ENCODE peak calls at places on chromosomes 3 and 15, in four cellular contexts. One of them, this sample, is unnamed.

GRCh38 chr3:42185044-42185443 is 80.9 kb downstream of the CCK start:
- DNase-seq in stimulated activated CD4-positive, alpha-beta T cell treated with anti-CD3 and anti-CD28 coated beads, Interleukin-2, amount 100 ng/mL, for 48 hours: no peak
- DNase-seq in mucosa of descending colon: no peak
- DNase-seq in fibroblast of the conjunctiva: peak; percentile 33
- DNase-seq in this sample: peak; percentile 54

GRCh38 chr3:105232536-105232935 is 134.2 kb upstream of the ALCAM start:
- DNase-seq in stimulated activated CD4-positive, alpha-beta T cell treated with anti-CD3 and anti-CD28 coated beads, Interleukin-2, amount 100 ng/mL, for 48 hours: no peak
- DNase-seq in mucosa of descending colon: no peak
- DNase-seq in fibroblast of the conjunctiva: no peak
- DNase-seq in this sample: no peak

GRCh38 chr3:46422617-46423016 is 15.6 kb downstream of the CCRL2 start:
- DNase-seq in stimulated activated CD4-positive, alpha-beta T cell treated with anti-CD3 and anti-CD28 coated beads, Interleukin-2, amount 100 ng/mL, for 48 hours: no peak
- DNase-seq in mucosa of descending colon: peak; percentile 62
- DNase-seq in fibroblast of the conjunctiva: no peak
- DNase-seq in this sample: no peak

GRCh38 chr15:65981837-65982696 is 112.8 kb downstream of the RAB11A start:
- DNase-seq in mucosa of descending colon: peak; percentile 70
- DNase-seq in stimulated activated CD4-positive, alpha-beta T cell treated with anti-CD3 and anti-CD28 coated beads, Interleukin-2, amount 100 ng/mL, for 48 hours: peak; percentile 24
- DNase-seq in fibroblast of the conjunctiva: no peak
- DNase-seq in this sample: no peak

GRCh38 chr3:43913036-43913435 is 222.3 kb downstream of the ABHD5 start:
- DNase-seq in fibroblast of the conjunctiva: no peak
- DNase-seq in mucosa of descending colon: no peak
- DNase-seq in stimulated activated CD4-positive, alpha-beta T cell treated with anti-CD3 and anti-CD28 coated beads, Interleukin-2, amount 100 ng/mL, for 48 hours: no peak
- DNase-seq in this sample: no peak

GRCh38 chr3:99741588-99741987 is 76.1 kb upstream of the CMSS1 start:
- DNase-seq in fibroblast of the conjunctiva: no peak
- DNase-seq in stimulated activated CD4-positive, alpha-beta T cell treated with anti-CD3 and anti-CD28 coated beads, Interleukin-2, amount 100 ng/mL, for 48 hours: no peak
- DNase-seq in mucosa of descending colon: no peak
- DNase-seq in this sample: no peak

GRCh38 chr3:60010778-60011177 is 961.0 kb upstream of the CFAP20DC start:
- DNase-seq in fibroblast of the conjunctiva: no peak
- DNase-seq in mucosa of descending colon: no peak
- DNase-seq in stimulated activated CD4-positive, alpha-beta T cell treated with anti-CD3 and anti-CD28 coated beads, Interleukin-2, amount 100 ng/mL, for 48 hours: no peak
- DNase-seq in this sample: no peak

GRCh38 chr3:23796518-23796917 is 9.2 kb upstream of the UBE2E1 start:
- DNase-seq in fibroblast of the conjunctiva: no peak
- DNase-seq in stimulated activated CD4-positive, alpha-beta T cell treated with anti-CD3 and anti-CD28 coated beads, Interleukin-2, amount 100 ng/mL, for 48 hours: no peak
- DNase-seq in mucosa of descending colon: no peak
- DNase-seq in this sample: no peak

GRCh38 chr3:159787794-159788205 is 200.8 kb upstream of the IL12A start:
- DNase-seq in fibroblast of the conjunctiva: no peak
- DNase-seq in mucosa of descending colon: no peak
- DNase-seq in stimulated activated CD4-positive, alpha-beta T cell treated with anti-CD3 and anti-CD28 coated beads, Interleukin-2, amount 100 ng/mL, for 48 hours: no peak
- DNase-seq in this sample: no peak

GRCh38 chr15:91491131-91491950 is 362.2 kb upstream of the SLCO3A1 start:
- DNase-seq in stimulated activated CD4-positive, alpha-beta T cell treated with anti-CD3 and anti-CD28 coated beads, Interleukin-2, amount 100 ng/mL, for 48 hours: no peak
- DNase-seq in fibroblast of the conjunctiva: no peak
- DNase-seq in mucosa of descending colon: no peak
- DNase-seq in this sample: no peak

GRCh38 chr3:107431298-107432012 is 54.2 kb downstream of the CCDC54 start:
- DNase-seq in stimulated activated CD4-positive, alpha-beta T cell treated with anti-CD3 and anti-CD28 coated beads, Interleukin-2, amount 100 ng/mL, for 48 hours: peak; percentile 42
- DNase-seq in mucosa of descending colon: peak; percentile 72
- DNase-seq in fibroblast of the conjunctiva: no peak
- DNase-seq in this sample: peak; percentile 44

GRCh38 chr3:183924956-183925355 is 40.3 kb upstream of the PARL start:
- DNase-seq in mucosa of descending colon: no peak
- DNase-seq in fibroblast of the conjunctiva: peak; percentile 39
- DNase-seq in stimulated activated CD4-positive, alpha-beta T cell treated with anti-CD3 and anti-CD28 coated beads, Interleukin-2, amount 100 ng/mL, for 48 hours: no peak
- DNase-seq in this sample: no peak

GRCh38 chr15:42011074-42011473 is 9.8 kb downstream of the PLA2G4E start:
- DNase-seq in stimulated activated CD4-positive, alpha-beta T cell treated with anti-CD3 and anti-CD28 coated beads, Interleukin-2, amount 100 ng/mL, for 48 hours: no peak
- DNase-seq in mucosa of descending colon: no peak
- DNase-seq in fibroblast of the conjunctiva: no peak
- DNase-seq in this sample: no peak

GRCh38 chr3:77539014-77539413 is 499.1 kb downstream of the ROBO2 start:
- DNase-seq in stimulated activated CD4-positive, alpha-beta T cell treated with anti-CD3 and anti-CD28 coated beads, Interleukin-2, amount 100 ng/mL, for 48 hours: no peak
- DNase-seq in mucosa of descending colon: no peak
- DNase-seq in fibroblast of the conjunctiva: no peak
- DNase-seq in this sample: no peak

GRCh38 chr3:79200456-79200855 is 567.3 kb downstream of the ROBO1 start:
- DNase-seq in stimulated activated CD4-positive, alpha-beta T cell treated with anti-CD3 and anti-CD28 coated beads, Interleukin-2, amount 100 ng/mL, for 48 hours: no peak
- DNase-seq in fibroblast of the conjunctiva: no peak
- DNase-seq in mucosa of descending colon: no peak
- DNase-seq in this sample: no peak

GRCh38 chr3:151675858-151676615 is 57.7 kb upstream of the AADACL2 start:
- DNase-seq in stimulated activated CD4-positive, alpha-beta T cell treated with anti-CD3 and anti-CD28 coated beads, Interleukin-2, amount 100 ng/mL, for 48 hours: no peak
- DNase-seq in mucosa of descending colon: no peak
- DNase-seq in fibroblast of the conjunctiva: no peak
- DNase-seq in this sample: no peak

GRCh38 chr3:167148121-167148520 is 232.0 kb downstream of the ZBBX start:
- DNase-seq in fibroblast of the conjunctiva: no peak
- DNase-seq in stimulated activated CD4-positive, alpha-beta T cell treated with anti-CD3 and anti-CD28 coated beads, Interleukin-2, amount 100 ng/mL, for 48 hours: no peak
- DNase-seq in mucosa of descending colon: no peak
- DNase-seq in this sample: no peak

GRCh38 chr15:77346637-77347036 is 73.3 kb downstream of the PEAK1 start:
- DNase-seq in mucosa of descending colon: no peak
- DNase-seq in stimulated activated CD4-positive, alpha-beta T cell treated with anti-CD3 and anti-CD28 coated beads, Interleukin-2, amount 100 ng/mL, for 48 hours: no peak
- DNase-seq in fibroblast of the conjunctiva: no peak
- DNase-seq in this sample: no peak

GRCh38 chr15:26771917-26772587 is 814 bp downstream of the GABRB3 start:
- DNase-seq in fibroblast of the conjunctiva: no peak
- DNase-seq in mucosa of descending colon: no peak
- DNase-seq in stimulated activated CD4-positive, alpha-beta T cell treated with anti-CD3 and anti-CD28 coated beads, Interleukin-2, amount 100 ng/mL, for 48 hours: no peak
- DNase-seq in this sample: no peak

GRCh38 chr15:33994005-33994615 is 25.8 kb downstream of the CHRM5 start:
- DNase-seq in fibroblast of the conjunctiva: no peak
- DNase-seq in stimulated activated CD4-positive, alpha-beta T cell treated with anti-CD3 and anti-CD28 coated beads, Interleukin-2, amount 100 ng/mL, for 48 hours: no peak
- DNase-seq in mucosa of descending colon: no peak
- DNase-seq in this sample: peak; percentile 2

GRCh38 chr3:33577173-33577572 is 137.0 kb upstream of the UBP1 start:
- DNase-seq in stimulated activated CD4-positive, alpha-beta T cell treated with anti-CD3 and anti-CD28 coated beads, Interleukin-2, amount 100 ng/mL, for 48 hours: no peak
- DNase-seq in fibroblast of the conjunctiva: no peak
- DNase-seq in mucosa of descending colon: no peak
- DNase-seq in this sample: no peak

GRCh38 chr15:87492321-87492720 is 764.2 kb downstream of the NTRK3 start:
- DNase-seq in fibroblast of the conjunctiva: no peak
- DNase-seq in mucosa of descending colon: no peak
- DNase-seq in stimulated activated CD4-positive, alpha-beta T cell treated with anti-CD3 and anti-CD28 coated beads, Interleukin-2, amount 100 ng/mL, for 48 hours: no peak
- DNase-seq in this sample: no peak

GRCh38 chr3:148146947-148147346 is 550.8 kb upstream of the AGTR1 start:
- DNase-seq in fibroblast of the conjunctiva: peak; percentile 33
- DNase-seq in mucosa of descending colon: no peak
- DNase-seq in stimulated activated CD4-positive, alpha-beta T cell treated with anti-CD3 and anti-CD28 coated beads, Interleukin-2, amount 100 ng/mL, for 48 hours: no peak
- DNase-seq in this sample: peak; percentile 43

GRCh38 chr3:14296352-14296751 is 106.1 kb upstream of the SLC6A6 start:
- DNase-seq in fibroblast of the conjunctiva: no peak
- DNase-seq in stimulated activated CD4-positive, alpha-beta T cell treated with anti-CD3 and anti-CD28 coated beads, Interleukin-2, amount 100 ng/mL, for 48 hours: no peak
- DNase-seq in mucosa of descending colon: no peak
- DNase-seq in this sample: no peak

GRCh38 chr3:183317271-183317670 is 64.2 kb downstream of the B3GNT5 start:
- DNase-seq in stimulated activated CD4-positive, alpha-beta T cell treated with anti-CD3 and anti-CD28 coated beads, Interleukin-2, amount 100 ng/mL, for 48 hours: no peak
- DNase-seq in mucosa of descending colon: no peak
- DNase-seq in fibroblast of the conjunctiva: no peak
- DNase-seq in this sample: no peak

GRCh38 chr3:194852836-194853508 is 167.3 kb downstream of the FAM43A start:
- DNase-seq in fibroblast of the conjunctiva: no peak
- DNase-seq in stimulated activated CD4-positive, alpha-beta T cell treated with anti-CD3 and anti-CD28 coated beads, Interleukin-2, amount 100 ng/mL, for 48 hours: no peak
- DNase-seq in mucosa of descending colon: no peak
- DNase-seq in this sample: no peak

GRCh38 chr3:112856537-112856936 is 9.9 kb upstream of the CD200R1L start:
- DNase-seq in fibroblast of the conjunctiva: no peak
- DNase-seq in stimulated activated CD4-positive, alpha-beta T cell treated with anti-CD3 and anti-CD28 coated beads, Interleukin-2, amount 100 ng/mL, for 48 hours: no peak
- DNase-seq in mucosa of descending colon: no peak
- DNase-seq in this sample: no peak

GRCh38 chr3:110362756-110363155 is 708.9 kb upstream of the NECTIN3 start:
- DNase-seq in stimulated activated CD4-positive, alpha-beta T cell treated with anti-CD3 and anti-CD28 coated beads, Interleukin-2, amount 100 ng/mL, for 48 hours: no peak
- DNase-seq in mucosa of descending colon: no peak
- DNase-seq in fibroblast of the conjunctiva: peak; percentile 14
- DNase-seq in this sample: no peak

GRCh38 chr15:83178387-83178786 is 29.2 kb downstream of the HDGFL3 start:
- DNase-seq in mucosa of descending colon: no peak
- DNase-seq in fibroblast of the conjunctiva: no peak
- DNase-seq in stimulated activated CD4-positive, alpha-beta T cell treated with anti-CD3 and anti-CD28 coated beads, Interleukin-2, amount 100 ng/mL, for 48 hours: no peak
- DNase-seq in this sample: no peak

GRCh38 chr3:57855281-57855680 is 99.2 kb downstream of the SLMAP start:
- DNase-seq in stimulated activated CD4-positive, alpha-beta T cell treated with anti-CD3 and anti-CD28 coated beads, Interleukin-2, amount 100 ng/mL, for 48 hours: no peak
- DNase-seq in mucosa of descending colon: no peak
- DNase-seq in fibroblast of the conjunctiva: no peak
- DNase-seq in this sample: no peak

GRCh38 chr3:69665026-69665739 is 74.1 kb upstream of the MITF start:
- DNase-seq in fibroblast of the conjunctiva: no peak
- DNase-seq in stimulated activated CD4-positive, alpha-beta T cell treated with anti-CD3 and anti-CD28 coated beads, Interleukin-2, amount 100 ng/mL, for 48 hours: no peak
- DNase-seq in mucosa of descending colon: no peak
- DNase-seq in this sample: no peak

GRCh38 chr3:71916747-71917369 is 131.9 kb upstream of the PROK2 start:
- DNase-seq in stimulated activated CD4-positive, alpha-beta T cell treated with anti-CD3 and anti-CD28 coated beads, Interleukin-2, amount 100 ng/mL, for 48 hours: no peak
- DNase-seq in mucosa of descending colon: no peak
- DNase-seq in fibroblast of the conjunctiva: no peak
- DNase-seq in this sample: no peak

GRCh38 chr3:12629560-12629959 is 34.4 kb downstream of the RAF1 start:
- DNase-seq in stimulated activated CD4-positive, alpha-beta T cell treated with anti-CD3 and anti-CD28 coated beads, Interleukin-2, amount 100 ng/mL, for 48 hours: no peak
- DNase-seq in mucosa of descending colon: no peak
- DNase-seq in fibroblast of the conjunctiva: peak; percentile 28
- DNase-seq in this sample: peak; percentile 8

GRCh38 chr15:77507151-77507847 is 86.6 kb downstream of the HMG20A start:
- DNase-seq in mucosa of descending colon: peak; percentile 76
- DNase-seq in fibroblast of the conjunctiva: no peak
- DNase-seq in stimulated activated CD4-positive, alpha-beta T cell treated with anti-CD3 and anti-CD28 coated beads, Interleukin-2, amount 100 ng/mL, for 48 hours: no peak
- DNase-seq in this sample: no peak

GRCh38 chr3:184944221-184944620 is 132.3 kb downstream of the VPS8 start:
- DNase-seq in mucosa of descending colon: no peak
- DNase-seq in fibroblast of the conjunctiva: no peak
- DNase-seq in stimulated activated CD4-positive, alpha-beta T cell treated with anti-CD3 and anti-CD28 coated beads, Interleukin-2, amount 100 ng/mL, for 48 hours: no peak
- DNase-seq in this sample: no peak

GRCh38 chr15:69893863-69894262 is 203.9 kb downstream of the TLE3 start:
- DNase-seq in stimulated activated CD4-positive, alpha-beta T cell treated with anti-CD3 and anti-CD28 coated beads, Interleukin-2, amount 100 ng/mL, for 48 hours: no peak
- DNase-seq in mucosa of descending colon: no peak
- DNase-seq in fibroblast of the conjunctiva: peak; percentile 1
- DNase-seq in this sample: no peak

GRCh38 chr3:68070186-68070585 is 415.8 kb upstream of the SUCLG2 start:
- DNase-seq in fibroblast of the conjunctiva: no peak
- DNase-seq in mucosa of descending colon: no peak
- DNase-seq in stimulated activated CD4-positive, alpha-beta T cell treated with anti-CD3 and anti-CD28 coated beads, Interleukin-2, amount 100 ng/mL, for 48 hours: no peak
- DNase-seq in this sample: no peak